ENCODE peak calls at places on chromosome 15, in four cellular contexts. I is mesothelial cell of epicardium, C is HFF-Myc, X is breast epithelium. Q is an unnamed sample.

GRCh38 chr15:27776501-27776900 is 322.6 kb downstream of the OCA2 start:
- DNase-seq in X (no peak), I (no peak), C (no peak), Q (peak)

GRCh38 chr15:88376574-88377174 is 90.5 kb downstream of the MRPL46 start:
- DNase-seq in C (no peak), X (no peak), I (no peak), Q (no peak)

GRCh38 chr15:87269566-87269965 is 987.0 kb downstream of the NTRK3 start:
- DNase-seq in I (no peak), X (no peak), C (no peak), Q (no peak)

GRCh38 chr15:45458746-45459403 is 63.7 kb downstream of the SLC30A4 start:
- DNase-seq in I (peak), C (no peak), X (peak), Q (no peak)

GRCh38 chr15:88834211-88834812 is 31.1 kb downstream of the ACAN start:
- DNase-seq in C (no peak), I (peak), X (no peak), Q (no peak)

GRCh38 chr15:25556136-25556535 is 117.3 kb upstream of the UBE3A start:
- DNase-seq in X (no peak), C (no peak), I (no peak), Q (no peak)

GRCh38 chr15:27479232-27480140 is 508.5 kb downstream of the GABRG3 start:
- DNase-seq in I (no peak), C (no peak), X (no peak), Q (no peak)

GRCh38 chr15:41936649-41937567 is 35.4 kb downstream of the EHD4 start:
- DNase-seq in C (no peak), X (no peak), I (no peak), Q (no peak)

GRCh38 chr15:65796610-65797012 is 4.5 kb upstream of the DENND4A start:
- DNase-seq in I (no peak), X (no peak), C (peak), Q (no peak)

DNA sequence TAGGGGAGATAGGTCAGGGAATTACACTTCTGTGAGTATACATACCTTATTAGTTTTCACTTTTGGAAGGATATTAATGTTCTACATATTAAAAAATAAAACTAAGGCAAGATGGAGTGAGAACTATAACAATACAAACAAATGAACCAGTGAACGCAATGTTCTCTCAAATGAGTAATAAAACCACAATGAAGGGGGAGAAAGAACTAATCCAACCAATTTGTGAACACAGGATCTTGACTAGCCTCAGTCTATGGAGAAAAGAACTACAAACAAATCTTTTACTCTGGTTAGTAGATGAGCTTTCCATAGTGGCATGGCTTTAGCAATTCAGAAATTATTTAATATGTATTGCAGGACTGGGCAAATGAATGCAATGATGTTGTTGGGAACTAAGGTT is 26.9 kb upstream of the ATOSA start:
- DNase-seq in I (no peak), C (no peak), X (no peak), Q (no peak)
- TF ChIP-seq CTCF in I (no peak), C (no peak), X (no peak), Q (no peak)

GRCh38 chr15:68784206-68784605 is 36.5 kb downstream of the ANP32A start:
- DNase-seq in C (no peak), X (no peak), I (no peak), Q (no peak)

GRCh38 chr15:68781766-68782588 is 38.7 kb downstream of the ANP32A start:
- DNase-seq in C (no peak), I (no peak), X (no peak), Q (no peak)

GRCh38 chr15:68782589-68783161 is 38.0 kb downstream of the ANP32A start:
- DNase-seq in C (no peak), X (no peak), I (no peak), Q (no peak)

GRCh38 chr15:68781209-68781608 is 39.5 kb downstream of the ANP32A start:
- DNase-seq in C (no peak), X (no peak), I (no peak), Q (no peak)

DNA sequence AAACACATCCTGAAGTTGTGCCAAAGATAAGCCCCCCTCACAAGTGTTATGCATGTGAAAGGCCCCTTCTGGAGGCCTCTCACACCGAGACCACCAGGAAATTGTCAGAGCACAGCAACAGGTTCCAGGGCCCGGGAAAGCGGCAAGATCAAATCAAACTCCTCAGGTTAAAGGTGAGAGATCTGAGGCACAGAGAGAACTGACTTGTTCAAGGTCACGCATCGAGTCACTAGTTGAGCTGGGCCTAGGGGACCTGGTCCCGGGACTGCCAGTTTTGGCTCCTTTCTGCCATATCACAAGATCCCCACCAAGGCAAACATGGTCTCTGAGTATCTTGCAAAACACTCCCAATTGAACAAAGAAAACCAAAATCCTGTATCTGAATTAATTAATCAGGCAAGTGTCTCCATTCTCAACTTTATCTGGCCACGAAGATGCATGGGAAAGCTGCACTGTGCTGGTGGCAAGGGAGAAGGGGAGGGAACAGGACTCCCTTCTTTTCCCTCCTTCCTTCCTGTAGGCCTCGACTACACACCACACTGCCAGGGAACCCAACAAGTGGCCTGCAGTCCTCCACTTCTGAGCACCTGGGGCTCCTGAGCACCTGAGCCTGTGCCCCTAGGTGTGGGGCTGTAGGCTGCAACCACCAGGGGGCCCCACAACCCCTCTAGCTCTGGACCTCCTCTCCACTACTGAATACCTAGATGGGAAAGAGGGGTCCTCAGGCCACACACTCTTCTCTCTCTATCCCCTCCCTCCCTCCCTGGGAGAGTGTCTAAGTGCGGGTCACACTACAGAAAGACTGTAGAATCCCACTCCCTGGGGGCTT is 37.3 kb downstream of the ANP32A start:
- DNase-seq in X (no peak), C (no peak), I (no peak), Q (no peak)
- TF ChIP-seq CTCF in X (peak), C (peak), I (peak), Q (peak)

DNA sequence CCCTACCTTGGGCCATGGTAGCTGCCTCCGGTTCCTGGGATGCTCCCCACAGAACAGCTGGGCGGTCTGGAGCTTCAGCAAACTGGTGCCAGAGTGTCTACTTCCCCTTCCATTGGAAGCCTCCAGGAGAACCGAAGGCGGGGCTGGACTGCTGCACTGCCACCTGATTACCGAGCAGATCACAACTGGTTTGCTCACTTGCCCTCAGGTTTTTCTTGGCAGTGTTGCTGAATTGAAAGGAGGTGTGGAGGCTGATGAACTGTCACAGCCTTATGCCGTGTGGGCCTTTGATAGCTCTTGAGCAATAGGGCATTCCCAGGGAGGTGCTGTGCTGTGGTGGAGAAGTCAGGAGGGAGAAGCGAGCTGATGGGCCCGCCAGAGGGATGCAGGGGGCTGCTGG is at the start of gene TGM5:
- DNase-seq in X (no peak), I (no peak), C (no peak), Q (peak)
- TF ChIP-seq CTCF in X (no peak), I (no peak), C (no peak), Q (no peak)

GRCh38 chr15:73964736-73965093 is 27.4 kb downstream of the STOML1 start:
- DNase-seq in C (peak), X (peak), I (peak), Q (no peak)
- TF ChIP-seq CTCF in C (peak), X (peak), I (peak), Q (peak)

DNA sequence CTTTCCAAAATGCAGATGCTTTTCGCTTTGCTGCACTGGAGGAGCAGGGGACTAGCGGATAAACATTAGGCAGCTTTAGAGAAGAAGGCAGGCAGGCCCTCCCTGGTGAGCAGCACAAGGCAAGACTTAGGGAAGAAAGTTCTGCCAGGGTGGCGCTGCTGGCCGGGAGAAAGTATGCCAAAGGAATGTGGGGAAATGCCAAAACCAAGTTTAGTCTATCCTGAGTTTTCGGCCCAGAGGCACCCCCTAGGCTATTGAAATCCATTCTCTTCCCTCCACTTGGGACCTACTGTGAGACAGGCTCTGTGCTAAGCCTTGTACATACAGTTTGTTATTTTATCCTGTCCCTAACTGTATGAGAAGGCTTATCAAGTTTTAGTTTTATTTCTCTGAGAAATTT is 9.2 kb downstream of the SHC4 start:
- DNase-seq in C (no peak), X (no peak), I (no peak), Q (no peak)
- TF ChIP-seq CTCF in C (no peak), X (no peak), I (no peak), Q (no peak)

GRCh38 chr15:80777836-80778620 is 1.1 kb upstream of the CEMIP start:
- DNase-seq in X (no peak), C (no peak), I (no peak), Q (no peak)

GRCh38 chr15:80778621-80778963 is 578 bp upstream of the CEMIP start:
- DNase-seq in C (no peak), I (no peak), X (no peak), Q (no peak)

GRCh38 chr15:80780416-80781221 is 1.4 kb downstream of the CEMIP start:
- DNase-seq in X (no peak), I (peak), C (no peak), Q (peak)

GRCh38 chr15:80779658-80780415 is 667 bp downstream of the CEMIP start:
- DNase-seq in X (no peak), C (no peak), I (no peak), Q (no peak)

DNA sequence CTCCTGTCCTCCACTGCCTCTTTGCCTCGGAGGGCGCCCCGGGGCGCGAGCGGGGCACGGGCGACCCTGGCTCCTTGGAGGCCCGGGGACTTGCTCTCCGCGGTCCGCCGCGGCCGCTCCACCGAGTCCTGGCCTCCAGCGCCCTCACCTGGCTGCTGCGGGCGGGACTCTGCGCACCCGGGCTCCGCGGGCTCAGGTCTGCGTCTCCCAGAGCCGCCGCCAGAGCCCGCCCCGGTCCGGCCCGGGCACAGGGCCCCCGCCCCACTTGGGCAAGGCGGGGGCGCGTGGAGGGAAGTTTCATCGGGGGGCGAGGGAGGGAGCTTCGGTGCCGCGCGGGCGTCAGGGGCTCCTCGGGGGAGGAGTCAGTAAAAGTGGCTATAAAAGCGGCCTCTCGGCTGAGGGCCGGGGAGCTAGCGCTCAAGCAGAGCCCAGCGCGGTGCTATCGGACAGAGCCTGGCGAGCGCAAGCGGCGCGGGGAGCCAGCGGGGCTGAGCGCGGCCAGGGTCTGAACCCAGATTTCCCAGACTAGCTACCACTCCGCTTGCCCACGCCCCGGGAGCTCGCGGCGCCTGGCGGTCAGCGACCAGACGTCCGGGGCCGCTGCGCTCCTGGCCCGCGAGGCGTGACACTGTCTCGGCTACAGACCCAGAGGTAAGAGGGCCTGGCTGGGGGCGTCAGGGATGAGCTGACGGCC is at the start of gene CEMIP:
- DNase-seq in I (peak), C (no peak), X (peak), Q (peak)
- TF ChIP-seq CTCF in I (peak), C (peak), X (peak), Q (peak)

DNA sequence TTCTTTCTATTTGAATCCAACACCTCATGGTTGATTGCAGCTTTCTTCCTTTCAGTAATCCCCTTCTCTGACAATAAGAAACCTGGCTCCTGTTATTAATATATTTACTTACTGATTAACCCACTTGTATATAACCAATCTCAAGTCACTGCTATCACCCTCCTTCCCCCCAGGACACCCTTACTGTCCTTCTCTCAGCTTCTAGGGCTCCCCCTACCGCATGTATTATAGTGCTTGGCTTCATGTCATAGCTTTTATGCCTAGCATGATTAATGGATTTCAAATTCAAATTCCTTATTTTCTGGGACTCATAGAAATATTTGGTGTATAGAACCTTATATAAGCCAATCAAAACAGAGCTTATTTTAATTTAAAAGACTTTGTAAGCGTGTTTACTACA is 75.7 kb upstream of the BNIP2 start:
- DNase-seq in I (no peak), C (no peak), X (no peak), Q (no peak)
- TF ChIP-seq CTCF in I (no peak), C (peak), X (no peak), Q (no peak)

Q was measured in type B pancreatic cell.